ENCODE peak calls at places on chromosomes 4 and X, in four cellular contexts. One of them, this sample, is unnamed.
A peak's percentile ranks its signal among the peaks of the same experiment; 100 is the strongest.

GRCh38 chr4:19400820-19401219 is 850.9 kb upstream of the SLIT2 start:
- DNase-seq in HCT116: no peak
- DNase-seq in PC-3: no peak
- DNase-seq in GM23338: no peak
- DNase-seq in this sample: peak; percentile 19

GRCh38 chrX:154012336-154012991 is 7.2 kb downstream of the IRAK1 start:
- DNase-seq in HCT116: no peak
- DNase-seq in PC-3: no peak
- DNase-seq in GM23338: peak; percentile 18
- DNase-seq in this sample: no peak

GRCh38 chr4:4461850-4462249 is 74.9 kb downstream of the NSG1 start:
- DNase-seq in HCT116: no peak
- DNase-seq in PC-3: no peak
- DNase-seq in GM23338: no peak
- DNase-seq in this sample: no peak

GRCh38 chrX:17440258-17440657 is 65.3 kb downstream of the NHS start:
- DNase-seq in HCT116: no peak
- DNase-seq in PC-3: no peak
- DNase-seq in GM23338: no peak
- DNase-seq in this sample: no peak

GRCh38 chr4:101265816-101266172 is 81.5 kb downstream of the PPP3CA start:
- DNase-seq in HCT116: no peak
- DNase-seq in PC-3: peak; percentile 17
- DNase-seq in GM23338: no peak
- DNase-seq in this sample: no peak

GRCh38 chr4:128455076-128455345 is 167.4 kb upstream of the PGRMC2 start:
- DNase-seq in HCT116: no peak
- DNase-seq in PC-3: no peak
- DNase-seq in GM23338: no peak
- DNase-seq in this sample: no peak

GRCh38 chr4:146638801-146639351 is at the start of gene POU4F2:
- DNase-seq in HCT116: no peak
- DNase-seq in PC-3: no peak
- DNase-seq in GM23338: peak; percentile 76
- DNase-seq in this sample: peak; percentile 76

GRCh38 chr4:82555279-82555678 is 6.5 kb downstream of the TMEM150C start:
- DNase-seq in HCT116: no peak
- DNase-seq in PC-3: no peak
- DNase-seq in GM23338: peak; percentile 51
- DNase-seq in this sample: peak; percentile 31

GRCh38 chrX:71815906-71816156 is 52.7 kb downstream of the CXorf49B start:
- DNase-seq in HCT116: no peak
- DNase-seq in PC-3: no peak
- DNase-seq in GM23338: no peak
- DNase-seq in this sample: no peak

GRCh38 chrX:71815121-71815905 is 52.2 kb downstream of the CXorf49B start:
- DNase-seq in HCT116: no peak
- DNase-seq in PC-3: no peak
- DNase-seq in GM23338: no peak
- DNase-seq in this sample: no peak

GRCh38 chrX:71814123-71814912 is 51.2 kb downstream of the CXorf49B start:
- DNase-seq in HCT116: no peak
- DNase-seq in PC-3: no peak
- DNase-seq in GM23338: no peak
- DNase-seq in this sample: no peak

DNA sequence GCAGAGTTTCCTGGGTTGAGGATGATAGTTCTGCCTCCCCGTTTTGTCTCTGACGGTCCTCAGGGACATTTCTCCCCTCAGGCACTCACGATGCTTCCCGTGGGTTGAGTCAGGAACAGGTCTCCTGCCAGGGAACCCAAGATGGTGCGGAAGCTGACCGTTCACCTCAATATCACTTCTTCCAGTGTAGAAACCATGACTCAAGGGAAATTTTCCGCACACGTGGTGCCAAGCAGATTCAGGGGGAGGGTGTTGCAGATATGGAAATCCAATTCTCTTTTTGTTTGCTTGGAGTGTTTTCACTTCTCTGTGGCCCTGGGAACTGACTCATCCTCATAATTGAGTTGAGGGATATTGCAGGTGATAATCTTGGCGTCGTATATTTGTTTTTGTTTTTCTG is 46.7 kb downstream of the CXorf49B start:
- DNase-seq in HCT116: no peak
- DNase-seq in PC-3: peak; percentile 88
- DNase-seq in GM23338: no peak
- DNase-seq in this sample: no peak
- TF ChIP-seq EZH2phosphoT487 in HCT116: no peak
- TF ChIP-seq EZH2phosphoT487 in PC-3: no peak
- TF ChIP-seq EZH2phosphoT487 in GM23338: no peak
- TF ChIP-seq EZH2phosphoT487 in this sample: no peak

GRCh38 chr4:153205028-153205648 is 895 bp downstream of the TRIM2 start:
- DNase-seq in HCT116: no peak
- DNase-seq in PC-3: peak; percentile 79
- DNase-seq in GM23338: peak; percentile 63
- DNase-seq in this sample: peak; percentile 26
- TF ChIP-seq EZH2phosphoT487 in HCT116: no peak
- TF ChIP-seq EZH2phosphoT487 in PC-3: no peak
- TF ChIP-seq EZH2phosphoT487 in GM23338: no peak
- TF ChIP-seq EZH2phosphoT487 in this sample: no peak

GRCh38 chrX:103197721-103198306 is 17.1 kb upstream of the BEX4 start:
- DNase-seq in HCT116: no peak
- DNase-seq in PC-3: no peak
- DNase-seq in GM23338: no peak
- DNase-seq in this sample: no peak
- TF ChIP-seq EZH2phosphoT487 in HCT116: no peak
- TF ChIP-seq EZH2phosphoT487 in PC-3: no peak
- TF ChIP-seq EZH2phosphoT487 in GM23338: no peak
- TF ChIP-seq EZH2phosphoT487 in this sample: no peak

GRCh38 chr4:184313710-184314659 is 96.3 kb upstream of the ENPP6 start:
- DNase-seq in HCT116: no peak
- DNase-seq in PC-3: no peak
- DNase-seq in GM23338: no peak
- DNase-seq in this sample: no peak
- TF ChIP-seq EZH2phosphoT487 in HCT116: no peak
- TF ChIP-seq EZH2phosphoT487 in PC-3: no peak
- TF ChIP-seq EZH2phosphoT487 in GM23338: no peak
- TF ChIP-seq EZH2phosphoT487 in this sample: no peak

DNA sequence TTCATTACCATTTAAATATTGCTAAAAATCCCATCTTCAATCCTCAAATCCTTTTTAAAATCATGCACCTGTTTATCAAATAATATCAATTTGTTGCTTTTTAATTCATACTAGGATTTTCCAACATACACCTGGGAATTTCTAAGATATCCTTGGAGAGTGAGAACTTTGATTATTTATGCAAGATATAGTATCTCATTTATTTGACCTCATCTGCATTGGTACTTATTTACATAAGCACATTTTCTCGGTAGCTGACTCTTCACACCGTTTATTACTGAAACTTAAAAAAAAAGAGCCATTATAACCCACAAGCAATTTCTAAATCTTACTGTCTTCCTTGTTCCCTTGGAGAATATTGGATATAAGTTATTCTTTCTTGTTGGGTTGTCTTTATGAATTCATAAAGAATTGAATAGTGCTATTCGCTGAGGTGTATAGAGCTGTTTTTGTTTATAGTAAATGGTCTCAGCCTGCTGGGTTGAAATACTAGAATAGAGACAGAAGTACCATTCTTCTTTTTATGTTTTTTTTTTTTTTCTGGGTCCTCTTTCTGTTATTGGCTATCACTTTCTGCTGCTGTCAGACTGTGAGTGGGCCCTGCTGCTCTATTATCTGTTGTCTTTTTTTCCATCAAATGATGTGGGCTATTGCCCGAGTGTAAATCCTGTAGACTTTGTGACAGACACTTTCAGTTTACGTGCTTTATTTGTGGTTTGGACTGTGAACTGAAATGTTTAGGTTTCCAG is 2.9 kb downstream of the UGT8 start:
- DNase-seq in HCT116: no peak
- DNase-seq in PC-3: no peak
- DNase-seq in GM23338: no peak
- DNase-seq in this sample: no peak
- TF ChIP-seq EZH2phosphoT487 in HCT116: no peak
- TF ChIP-seq EZH2phosphoT487 in PC-3: no peak
- TF ChIP-seq EZH2phosphoT487 in GM23338: no peak
- TF ChIP-seq EZH2phosphoT487 in this sample: no peak

GRCh38 chrX:75365243-75365975 is 91.5 kb downstream of the UPRT start:
- DNase-seq in HCT116: no peak
- DNase-seq in PC-3: no peak
- DNase-seq in GM23338: no peak
- DNase-seq in this sample: no peak
- TF ChIP-seq EZH2phosphoT487 in HCT116: no peak
- TF ChIP-seq EZH2phosphoT487 in PC-3: no peak
- TF ChIP-seq EZH2phosphoT487 in GM23338: no peak
- TF ChIP-seq EZH2phosphoT487 in this sample: no peak